ENCODE peak calls at places on chromosomes 6 and 20, in six cellular contexts. R is Caco-2, J is Calu3, W is IMR-90, F is MCF 10A, P is heart right ventricle. I is an unnamed sample.
A peak's percentile ranks its signal among the peaks of the same experiment; 100 is the strongest.

GRCh38 chr6:4967301-4968030 is 36.4 kb downstream of the RPP40 start:
- DNase-seq in R (no peak), J (no peak), W (no peak), F (no peak), P (no peak), I (no peak)

GRCh38 chr6:134438825-134439224 is 120.9 kb upstream of the SGK1 start:
- DNase-seq in R (no peak), J (no peak), W (no peak), F (no peak), P (no peak), I (no peak)

GRCh38 chr6:145155411-145155810 is 579.9 kb downstream of the EPM2A start:
- DNase-seq in R (no peak), J (no peak), W (peak; percentile 5), F (peak; percentile 13), P (no peak), I (no peak)

GRCh38 chr20:63846128-63846771 is 15.0 kb upstream of the ABHD16B start:
- DNase-seq in R (peak; percentile 92), J (no peak), W (no peak), F (peak; percentile 52), P (peak; percentile 89), I (peak; percentile 83)

GRCh38 chr6:15839969-15840541 is 177.2 kb upstream of the DTNBP1 start:
- DNase-seq in R (no peak), J (no peak), W (no peak), F (no peak), P (no peak), I (no peak)

GRCh38 chr6:90131614-90132423 is 164.8 kb downstream of the BACH2 start:
- DNase-seq in R (no peak), J (no peak), W (peak; percentile 63), F (no peak), P (peak; percentile 44), I (no peak)

GRCh38 chr6:75524322-75524972 is 30.8 kb upstream of the FILIP1 start:
- DNase-seq in R (peak; percentile 68), J (peak; percentile 71), W (peak; percentile 96), F (peak; percentile 62), P (no peak), I (no peak)

GRCh38 chr20:5741089-5741488 is 9.1 kb upstream of the SHLD1 start:
- DNase-seq in R (no peak), J (no peak), W (peak; percentile 76), F (no peak), P (no peak), I (no peak)

GRCh38 chr6:41637179-41638001 is 878 bp upstream of the MDFI start:
- DNase-seq in R (no peak), J (peak; percentile 63), W (no peak), F (peak; percentile 51), P (no peak), I (no peak)

GRCh38 chr6:13099771-13100170 is 228.6 kb downstream of the TBC1D7 start:
- DNase-seq in R (no peak), J (no peak), W (no peak), F (no peak), P (no peak), I (no peak)
- TF ChIP-seq CTCF in R (peak; percentile 32), J (no peak), W (no peak), F (no peak), P (no peak), I (peak; percentile 79)

DNA sequence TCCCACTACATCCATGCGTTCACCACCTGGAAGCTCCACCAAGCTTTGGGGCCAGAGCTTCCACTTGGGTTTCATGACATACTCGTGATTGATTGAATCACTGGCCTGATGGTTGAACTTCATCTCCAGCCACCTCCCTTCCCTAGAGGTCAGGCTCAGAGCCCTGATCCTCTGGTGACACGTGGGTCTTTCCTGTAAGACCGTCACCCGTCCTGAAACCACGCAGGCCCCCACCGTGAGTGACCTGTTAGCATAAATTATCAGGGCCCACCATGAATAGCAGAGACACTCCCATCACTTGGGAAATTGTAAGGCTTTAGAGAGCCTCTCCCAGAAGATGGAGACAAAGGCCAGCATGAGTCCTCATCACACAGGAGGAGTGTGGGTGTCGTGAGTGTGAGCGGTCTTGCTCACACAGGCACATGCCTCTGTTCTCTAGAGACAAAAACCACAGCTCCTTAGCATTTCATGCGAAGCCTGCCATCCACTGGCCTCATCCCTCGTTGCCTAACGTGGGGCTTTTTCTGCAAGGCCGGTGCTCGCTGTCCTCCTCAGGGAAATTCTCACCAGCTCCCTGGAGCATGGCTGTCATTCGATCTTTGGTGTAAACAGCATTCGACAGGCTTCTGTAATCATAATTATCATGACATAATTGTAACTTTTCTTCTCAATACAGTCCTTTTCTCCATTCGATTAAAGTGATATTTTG is 65.1 kb upstream of the DUSP22 start:
- DNase-seq in R (no peak), J (no peak), W (no peak), F (no peak), P (no peak), I (no peak)
- TF ChIP-seq CTCF in R (no peak), J (no peak), W (no peak), F (no peak), P (peak; percentile 37), I (no peak)

DNA sequence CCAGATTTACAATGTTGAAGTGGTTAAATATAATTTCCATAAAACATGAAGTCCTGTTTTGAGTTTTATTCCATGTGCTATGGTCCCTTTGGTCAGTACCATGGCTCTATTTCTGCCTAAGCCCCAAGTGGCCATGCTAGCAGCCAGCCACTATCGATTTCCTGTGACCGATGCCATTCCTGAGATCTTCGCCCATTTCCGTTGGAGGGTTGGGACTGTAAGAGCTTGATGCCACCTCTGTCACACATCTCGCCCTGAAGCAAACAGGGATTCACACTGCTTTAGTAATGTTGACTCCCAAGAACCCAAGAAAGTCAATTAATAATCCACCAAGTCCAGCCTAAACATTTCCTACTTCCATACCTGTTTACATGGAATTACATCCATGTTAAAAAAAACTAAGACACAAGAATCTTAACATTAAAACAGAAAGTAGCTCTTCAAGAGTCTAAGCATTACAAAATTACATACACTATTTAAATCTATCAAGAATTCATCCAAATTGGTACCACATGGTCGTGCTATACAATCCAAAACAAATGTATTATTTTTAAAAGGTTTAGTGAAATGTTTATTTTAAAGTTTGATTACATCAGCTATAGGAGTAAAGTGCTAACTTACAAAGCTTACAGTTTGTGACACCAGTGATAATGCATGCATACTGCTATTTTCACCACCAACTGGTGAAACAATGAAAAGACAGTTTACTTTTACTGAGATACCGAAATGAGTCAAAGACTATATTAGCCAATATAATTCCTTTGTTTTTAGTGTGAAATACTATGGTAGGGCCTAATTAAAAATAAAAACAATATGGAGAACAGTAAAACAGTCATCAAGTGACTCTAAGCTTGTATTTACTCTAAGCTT is 2.5 kb downstream of the RBM39 start:
- DNase-seq in R (no peak), J (peak; percentile 60), W (peak; percentile 50), F (peak; percentile 58), P (no peak), I (no peak)
- TF ChIP-seq CTCF in R (peak; percentile 33), J (no peak), W (peak; percentile 31), F (peak; percentile 35), P (peak; percentile 24), I (no peak)

GRCh38 chr20:20593447-20594170 is 118.8 kb downstream of the RALGAPA2 start:
- DNase-seq in R (peak; percentile 53), J (no peak), W (peak; percentile 65), F (peak; percentile 46), P (no peak), I (peak; percentile 85)

GRCh38 chr20:20594171-20594530 is 118.3 kb downstream of the RALGAPA2 start:
- DNase-seq in R (no peak), J (no peak), W (peak; percentile 50), F (peak; percentile 25), P (no peak), I (no peak)
- TF ChIP-seq CTCF in R (no peak), J (no peak), W (peak; percentile 49), F (peak; percentile 37), P (peak; percentile 38), I (no peak)

I was measured in glutamatergic neuron.